ENCODE peak calls at places on chromosomes 4 and X, in eight cellular contexts. C, R, W, S, X, I, H and U are unnamed samples. For H3K27me3 and H3K9me3, the result is how much of the 10 kb centered on the place peaks cover.

GRCh38 chr4:98686847-98687246 is 28.4 kb upstream of the TSPAN5 start:
- DNase-seq in C (no peak), R (no peak), W (no peak), S (no peak), X (no peak), I (no peak), H (no peak), U (no peak)

GRCh38 chr4:140003851-140004579 is 150.0 kb downstream of the MAML3 start:
- DNase-seq in C (no peak), R (peak), W (no peak), S (no peak), X (no peak), I (no peak), H (no peak), U (no peak)

GRCh38 chrX:19347916-19348315 is 4.2 kb downstream of the PDHA1 start:
- DNase-seq in C (no peak), R (no peak), W (no peak), S (no peak), X (no peak), I (no peak), H (no peak), U (no peak)

GRCh38 chr4:89298788-89299152 is 8.8 kb downstream of the GPRIN3 start:
- DNase-seq in C (peak), R (peak), W (no peak), S (no peak), X (no peak), I (peak), H (no peak), U (no peak)

GRCh38 chr4:140069068-140069467 is 84.9 kb downstream of the MAML3 start:
- DNase-seq in C (peak), R (no peak), W (peak), S (peak), X (no peak), I (no peak), H (no peak), U (no peak)

GRCh38 chr4:176538217-176538925 is 218.6 kb downstream of the SPCS3 start:
- DNase-seq in C (peak), R (no peak), W (no peak), S (no peak), X (no peak), I (no peak), H (no peak), U (peak)

GRCh38 chr4:109171098-109171497 is 131.4 kb downstream of the COL25A1 start:
- DNase-seq in C (no peak), R (no peak), W (no peak), S (no peak), X (no peak), I (no peak), H (no peak), U (no peak)

GRCh38 chrX:33336783-33337182 is 125.4 kb upstream of the DMD start:
- DNase-seq in C (peak), R (peak), W (no peak), S (no peak), X (no peak), I (no peak), H (peak), U (no peak)

GRCh38 chr4:101987623-101988243 is 197.2 kb downstream of the BANK1 start:
- DNase-seq in C (no peak), R (peak), W (no peak), S (no peak), X (no peak), I (peak), H (no peak), U (no peak)

GRCh38 chr4:180054291-180054690 is 2188.9 kb upstream of the TENM3 start:
- DNase-seq in C (no peak), R (no peak), W (no peak), S (no peak), X (no peak), I (no peak), H (no peak), U (no peak)

GRCh38 chr4:148447672-148448071 is 5.5 kb upstream of the NR3C2 start:
- DNase-seq in C (no peak), R (no peak), W (no peak), S (no peak), X (no peak), I (no peak), H (no peak), U (no peak)

GRCh38 chr4:8865681-8866310 is 5.8 kb downstream of the HMX1 start:
- DNase-seq in C (no peak), R (no peak), W (no peak), S (no peak), X (no peak), I (no peak), H (no peak), U (no peak)

GRCh38 chr4:20395160-20395773 is 143.6 kb downstream of the SLIT2 start:
- DNase-seq in C (peak), R (peak), W (no peak), S (no peak), X (peak), I (no peak), H (peak), U (no peak)

GRCh38 chr4:168755643-168756482 is 254.2 kb downstream of the CBR4 start:
- DNase-seq in C (no peak), R (no peak), W (no peak), S (no peak), X (no peak), I (no peak), H (no peak), U (no peak)

GRCh38 chr4:141610365-141610764 is 26.0 kb upstream of the IL15 start:
- DNase-seq in C (no peak), R (no peak), W (no peak), S (no peak), X (no peak), I (no peak), H (no peak), U (no peak)

GRCh38 chr4:24561438-24562139 is 22.8 kb downstream of the DHX15 start:
- DNase-seq in C (no peak), R (no peak), W (no peak), S (no peak), X (no peak), I (no peak), H (no peak), U (no peak)

GRCh38 chrX:4382273-4382672 is 668.8 kb upstream of the PRKX start:
- DNase-seq in C (no peak), R (no peak), W (no peak), S (no peak), X (no peak), I (no peak), H (no peak), U (no peak)

GRCh38 chrX:11611965-11612364 is 53.8 kb downstream of the ARHGAP6 start:
- DNase-seq in C (no peak), R (no peak), W (no peak), S (no peak), X (no peak), I (no peak), H (no peak), U (no peak)

GRCh38 chr4:8409271-8410065 is 31.1 kb downstream of the ACOX3 start:
- DNase-seq in C (peak), R (no peak), W (peak), S (no peak), X (peak), I (no peak), H (no peak), U (no peak)

GRCh38 chrX:125004799-125005198 is 314.9 kb upstream of the TEX13C start:
- DNase-seq in C (no peak), R (no peak), W (no peak), S (no peak), X (no peak), I (no peak), H (no peak), U (no peak)

GRCh38 chr4:143587703-143588102 is 74.2 kb downstream of the SMARCA5 start:
- DNase-seq in C (peak), R (no peak), W (no peak), S (no peak), X (no peak), I (peak), H (no peak), U (no peak)

GRCh38 chrX:69229436-69229835 is 64.2 kb upstream of the PJA1 start:
- DNase-seq in C (no peak), R (no peak), W (peak), S (no peak), X (no peak), I (no peak), H (no peak), U (peak)

GRCh38 chr4:38870098-38870850 is 2.7 kb downstream of the FAM114A1 start:
- DNase-seq in C (no peak), R (no peak), W (no peak), S (no peak), X (no peak), I (no peak), H (no peak), U (no peak)

GRCh38 chr4:101527186-101527585 is 179.9 kb upstream of the PPP3CA start:
- DNase-seq in C (no peak), R (no peak), W (no peak), S (no peak), X (no peak), I (peak), H (no peak), U (no peak)

GRCh38 chr4:120769227-120769626 is 153.3 kb downstream of the PRDM5 start:
- DNase-seq in C (peak), R (no peak), W (no peak), S (no peak), X (no peak), I (no peak), H (no peak), U (peak)

GRCh38 chr4:17103231-17103630 is 204.8 kb upstream of the LDB2 start:
- DNase-seq in C (peak), R (no peak), W (no peak), S (no peak), X (no peak), I (no peak), H (no peak), U (peak)

GRCh38 chrX:41412261-41413167 is 34.6 kb upstream of the NYX start:
- DNase-seq in C (no peak), R (no peak), W (no peak), S (no peak), X (peak), I (no peak), H (peak), U (no peak)

GRCh38 chr4:133156556-133156955 is 7.5 kb downstream of the PCDH10 start:
- DNase-seq in C (no peak), R (no peak), W (no peak), S (no peak), X (no peak), I (no peak), H (no peak), U (no peak)

GRCh38 chr4:133160853-133161252 is 11.8 kb downstream of the PCDH10 start:
- DNase-seq in C (no peak), R (no peak), W (no peak), S (no peak), X (no peak), I (no peak), H (no peak), U (no peak)

GRCh38 chr4:133156096-133156495 is 7.0 kb downstream of the PCDH10 start:
- DNase-seq in C (no peak), R (no peak), W (no peak), S (no peak), X (no peak), I (no peak), H (no peak), U (no peak)

GRCh38 chr4:133154725-133155124 is 5.6 kb downstream of the PCDH10 start:
- DNase-seq in C (peak), R (peak), W (no peak), S (no peak), X (no peak), I (peak), H (peak), U (no peak)

GRCh38 chr4:133157460-133158160 is 8.5 kb downstream of the PCDH10 start:
- DNase-seq in C (no peak), R (no peak), W (no peak), S (no peak), X (no peak), I (no peak), H (no peak), U (no peak)
- H3K27me3 ChIP-seq in C (under half), R (under half), W (under half), S (under half), X (under half), I (under half), H (under half), U (under half)

GRCh38 chrX:131746491-131746968 is 202.7 kb downstream of the OR13H1 start:
- DNase-seq in C (no peak), R (no peak), W (peak), S (peak), X (peak), I (peak), H (no peak), U (no peak)
- TF ChIP-seq CTCF in C (no peak), R (no peak), W (peak), S (peak), X (peak), I (peak), H (no peak), U (no peak)

DNA sequence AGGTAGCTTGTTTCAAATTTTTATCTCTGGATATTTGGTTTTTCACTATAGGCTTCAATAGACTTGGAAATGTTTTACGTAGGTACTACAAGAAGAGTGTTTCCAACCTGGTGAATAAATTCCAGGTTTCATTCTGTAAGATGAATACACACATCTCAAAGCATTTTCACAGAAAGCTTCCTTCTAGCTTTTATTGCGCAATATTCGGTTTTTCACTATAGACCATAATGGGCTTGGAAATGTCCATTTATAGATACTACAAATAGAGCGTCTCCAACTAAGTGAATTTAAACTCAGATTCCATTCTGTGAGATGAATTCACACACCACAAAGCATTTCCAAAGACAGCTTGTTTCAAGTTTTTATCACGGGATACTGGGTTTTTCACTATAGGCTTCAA is 857.7 kb upstream of the HS3ST1 start:
- DNase-seq in C (no peak), R (no peak), W (no peak), S (no peak), X (no peak), I (no peak), H (no peak), U (no peak)
- H3K9me3 ChIP-seq in C (under half), R (under half), W (under half), S (under half), X (under half), I (under half), H (half or more), U (under half)

GRCh38 chrX:40094041-40094899 is 3.5 kb downstream of the BCOR start:
- DNase-seq in C (peak), R (peak), W (peak), S (no peak), X (peak), I (peak), H (no peak), U (no peak)

GRCh38 chrX:40091691-40092421 is 5.9 kb downstream of the BCOR start:
- DNase-seq in C (no peak), R (no peak), W (no peak), S (no peak), X (peak), I (no peak), H (no peak), U (no peak)

GRCh38 chrX:40093586-40093985 is 4.2 kb downstream of the BCOR start:
- DNase-seq in C (no peak), R (no peak), W (no peak), S (no peak), X (no peak), I (no peak), H (no peak), U (no peak)

GRCh38 chrX:40090961-40091360 is 6.8 kb downstream of the BCOR start:
- DNase-seq in C (no peak), R (no peak), W (no peak), S (no peak), X (no peak), I (no peak), H (no peak), U (no peak)

GRCh38 chrX:40092808-40093435 is 4.8 kb downstream of the BCOR start:
- DNase-seq in C (no peak), R (no peak), W (no peak), S (no peak), X (no peak), I (no peak), H (no peak), U (no peak)
- H3K27me3 ChIP-seq in C (under half), R (half or more), W (under half), S (under half), X (under half), I (under half), H (under half), U (under half)

GRCh38 chr4:150591904-150592303 is 10.0 kb downstream of the MAB21L2 start:
- DNase-seq in C (no peak), R (no peak), W (no peak), S (no peak), X (no peak), I (no peak), H (no peak), U (no peak)

GRCh38 chr4:150589174-150589573 is 7.2 kb downstream of the MAB21L2 start:
- DNase-seq in C (no peak), R (no peak), W (no peak), S (no peak), X (no peak), I (no peak), H (no peak), U (no peak)

GRCh38 chr4:150591284-150591874 is 9.4 kb downstream of the MAB21L2 start:
- DNase-seq in C (no peak), R (peak), W (no peak), S (no peak), X (peak), I (no peak), H (peak), U (no peak)

GRCh38 chr4:150598906-150599305 is 17.0 kb downstream of the MAB21L2 start:
- DNase-seq in C (no peak), R (no peak), W (no peak), S (no peak), X (no peak), I (no peak), H (no peak), U (no peak)

GRCh38 chr4:150593996-150594395 is 12.0 kb downstream of the MAB21L2 start:
- DNase-seq in C (peak), R (no peak), W (no peak), S (no peak), X (no peak), I (no peak), H (no peak), U (no peak)
- TF ChIP-seq CTCF in C (peak), R (peak), W (no peak), S (no peak), X (peak), I (no peak), H (peak), U (peak)

DNA sequence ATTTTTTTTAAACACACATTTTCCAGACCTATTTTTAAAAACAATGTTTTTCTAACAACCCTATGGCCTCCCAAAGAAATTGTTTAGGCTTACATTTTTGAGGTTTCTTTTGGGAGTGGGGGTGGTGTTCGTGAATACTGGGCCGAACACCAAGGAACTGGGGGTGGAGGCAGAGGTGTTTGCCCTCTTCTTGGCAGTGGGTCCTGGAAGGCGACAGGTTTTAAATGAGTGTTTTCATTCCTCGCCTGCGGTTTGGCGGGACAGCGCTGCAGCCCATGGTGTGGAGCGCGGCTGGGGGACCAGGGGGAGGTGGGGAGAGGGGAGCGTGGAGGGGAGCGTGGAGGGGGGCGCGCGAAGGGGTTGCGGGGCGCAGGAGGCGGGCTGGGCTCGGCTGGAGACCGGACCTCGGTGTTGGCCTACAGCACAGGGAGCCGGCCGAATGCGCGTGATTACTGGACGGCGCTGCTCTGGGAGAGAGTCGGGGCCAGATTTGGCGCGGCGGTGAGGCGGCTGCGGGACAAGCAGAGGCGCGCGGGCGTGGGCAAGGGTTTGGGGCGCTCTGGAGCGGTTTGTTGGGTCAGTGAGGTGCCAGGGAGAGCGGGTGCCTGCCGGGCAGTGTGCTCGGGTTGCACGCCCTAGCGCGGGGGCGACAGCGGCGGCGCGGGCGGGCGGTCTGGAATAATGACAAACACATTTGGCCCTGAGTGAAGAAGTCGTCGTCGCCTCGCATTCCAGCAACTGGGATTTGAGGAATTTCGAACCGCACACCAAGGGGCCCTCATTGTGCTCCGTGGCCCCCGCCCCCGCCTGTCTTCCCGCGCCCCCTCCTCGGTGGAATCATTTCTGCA is 762 bp downstream of the PDGFRA start:
- DNase-seq in C (peak), R (peak), W (peak), S (no peak), X (peak), I (no peak), H (no peak), U (no peak)
- H3K9me3 ChIP-seq in C (under half), R (under half), W (under half), S (under half), X (under half), I (under half), H (under half), U (under half)

GRCh38 chr4:1535926-1536578 is 129.8 kb upstream of the NKX1-1 start:
- DNase-seq in C (no peak), R (no peak), W (no peak), S (no peak), X (peak), I (no peak), H (no peak), U (no peak)
- H3K27me3 ChIP-seq in C (under half), R (under half), W (under half), S (under half), X (under half), I (under half), H (under half), U (under half)